ENCODE peak calls at places on chromosomes 4 and X, in five cellular contexts. K, C, U, Y and L are unnamed samples.

GRCh38 chr4:185656467-185656890 is 121.2 kb upstream of the PDLIM3 start:
- DNase-seq in Y (peak; percentile 74), C (peak; percentile 61), K (peak; percentile 18), U (no peak), L (no peak)

GRCh38 chr4:98540803-98541202 is 117.6 kb downstream of the TSPAN5 start:
- DNase-seq in U (no peak), C (no peak), Y (no peak), K (no peak), L (no peak)

GRCh38 chrX:140343226-140343873 is 161.5 kb downstream of the SOX3 start:
- DNase-seq in K (peak; percentile 1), C (no peak), U (no peak), Y (no peak), L (no peak)

GRCh38 chr4:41359836-41360213 is 103.1 kb downstream of the UCHL1 start:
- DNase-seq in U (no peak), Y (no peak), K (no peak), C (no peak), L (no peak)

GRCh38 chr4:73596001-73596400 is 24.2 kb downstream of the RASSF6 start:
- DNase-seq in U (no peak), C (no peak), K (no peak), Y (no peak), L (no peak)

GRCh38 chr4:169238445-169238844 is 32.3 kb downstream of the SH3RF1 start:
- DNase-seq in K (peak; percentile 47), Y (no peak), C (peak; percentile 67), U (no peak), L (no peak)

GRCh38 chrX:39984191-39984956 is 113.4 kb downstream of the BCOR start:
- DNase-seq in K (peak; percentile 48), Y (no peak), C (no peak), U (no peak), L (no peak)

GRCh38 chr4:17366496-17366895 is 145.4 kb downstream of the QDPR start:
- DNase-seq in K (no peak), Y (no peak), C (no peak), U (no peak), L (no peak)

GRCh38 chrX:11953615-11954014 is 184.7 kb upstream of the FRMPD4 start:
- DNase-seq in K (peak; percentile 86), U (no peak), Y (no peak), C (no peak), L (no peak)

GRCh38 chr4:162972661-162973202 is 194.0 kb downstream of the NAF1 start:
- DNase-seq in Y (no peak), U (no peak), K (no peak), C (no peak), L (no peak)

GRCh38 chr4:182155806-182156205 is 87.4 kb upstream of the TENM3 start:
- DNase-seq in K (peak; percentile 44), U (no peak), C (no peak), Y (no peak), L (no peak)

GRCh38 chrX:9440116-9440844 is 24.6 kb upstream of the TBL1X start:
- DNase-seq in C (no peak), U (no peak), K (no peak), Y (no peak), L (no peak)

GRCh38 chr4:42149004-42149403 is 3.5 kb downstream of the BEND4 start:
- DNase-seq in C (no peak), K (no peak), Y (no peak), U (no peak), L (no peak)

GRCh38 chrX:103585421-103586313 is at the start of gene TCEAL4:
- DNase-seq in C (peak; percentile 36), Y (peak; percentile 84), K (no peak), U (peak; percentile 37), L (peak; percentile 84)

GRCh38 chr4:85986266-85986665 is 373.6 kb downstream of the MAPK10 start:
- DNase-seq in C (no peak), K (peak; percentile 29), Y (no peak), U (no peak), L (no peak)

GRCh38 chrX:113833096-113833495 is 750.8 kb upstream of the HTR2C start:
- DNase-seq in Y (no peak), C (no peak), U (no peak), K (no peak), L (no peak)

DNA sequence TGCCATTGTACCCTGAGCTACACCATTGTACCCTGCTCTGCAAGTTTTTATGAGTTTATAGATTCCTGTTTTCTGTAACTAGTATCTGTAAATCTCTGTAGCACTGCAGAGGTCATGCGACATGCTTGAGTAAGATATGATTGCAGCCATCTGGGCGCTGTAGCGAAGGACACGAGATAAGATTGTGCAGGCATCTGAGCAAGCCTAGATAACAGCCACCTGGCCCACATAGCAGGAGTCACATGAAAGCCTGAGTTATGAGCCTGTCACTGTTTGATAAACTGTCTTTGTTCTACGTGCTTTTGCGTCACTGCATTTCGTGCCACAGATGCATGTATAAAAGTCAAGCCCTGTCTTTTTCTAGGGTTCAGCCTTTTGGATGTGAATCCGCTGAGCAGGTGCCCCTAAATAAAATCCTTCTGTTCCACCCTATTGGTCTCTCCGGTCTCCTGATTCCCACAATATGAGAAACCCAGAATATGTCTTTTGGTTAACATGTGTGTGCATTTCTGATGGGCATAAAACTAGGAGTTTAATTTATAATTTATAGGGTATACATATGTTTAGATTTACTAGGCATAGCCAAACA is 327.6 kb upstream of the MAOA start:
- DNase-seq in K (no peak), U (no peak), Y (no peak), C (no peak), L (peak; percentile 12)
- H3K9me3 ChIP-seq in K (peaks cover 12% of the 10 kb centered on the region), U (no peaks in the 10 kb centered on the region), Y (no peaks in the 10 kb centered on the region), C (no peaks in the 10 kb centered on the region), L (no peaks in the 10 kb centered on the region)

GRCh38 chr4:138935-139334 is 14.6 kb downstream of the ZNF718 start:
- DNase-seq in Y (no peak), C (no peak), U (no peak), K (no peak), L (no peak)

GRCh38 chr4:139691-140090 is 15.4 kb downstream of the ZNF718 start:
- DNase-seq in K (no peak), Y (no peak), C (no peak), U (no peak), L (no peak)
- H3K9me3 ChIP-seq in K (peaks cover 46% of the 10 kb centered on the region), Y (peaks cover 64% of the 10 kb centered on the region), C (peaks cover 4% of the 10 kb centered on the region), U (no peaks in the 10 kb centered on the region), L (no peaks in the 10 kb centered on the region)

DNA sequence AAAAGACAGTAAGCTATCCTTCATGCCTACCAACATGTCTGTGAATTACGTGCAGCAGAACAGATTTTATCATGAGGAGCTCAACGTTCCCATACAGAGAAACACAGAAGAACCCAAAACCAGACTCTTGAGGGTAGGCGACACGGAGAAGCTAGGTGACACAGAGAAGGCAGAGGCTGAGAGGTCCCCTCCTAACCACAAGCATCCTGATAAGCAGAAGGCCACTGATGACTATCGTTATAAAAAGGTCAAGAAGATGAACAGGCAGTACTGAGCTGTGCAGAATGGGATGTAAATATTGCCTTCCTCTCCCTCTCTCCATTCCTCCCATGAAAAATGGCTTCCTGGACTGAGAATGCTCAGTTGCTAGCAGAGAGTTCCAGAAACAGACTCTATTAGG is 350.2 kb upstream of the BOD1L1 start:
- DNase-seq in U (no peak), K (peak; percentile 5), Y (no peak), C (no peak), L (no peak)
- H3K9me3 ChIP-seq in U (no peaks in the 10 kb centered on the region), K (no peaks in the 10 kb centered on the region), Y (no peaks in the 10 kb centered on the region), C (no peaks in the 10 kb centered on the region), L (no peaks in the 10 kb centered on the region)

GRCh38 chr4:18934197-18934596 is 912.6 kb upstream of the LCORL start:
- DNase-seq in K (no peak), C (no peak), Y (no peak), U (peak; percentile 53), L (no peak)

GRCh38 chr4:18937746-18938145 is 916.2 kb upstream of the LCORL start:
- DNase-seq in C (no peak), Y (no peak), K (no peak), U (no peak), L (no peak)

GRCh38 chr4:18935956-18936355 is 914.4 kb upstream of the LCORL start:
- DNase-seq in Y (no peak), K (no peak), U (no peak), C (no peak), L (no peak)

GRCh38 chr4:18938343-18939109 is 917.0 kb upstream of the LCORL start:
- DNase-seq in Y (no peak), K (no peak), U (no peak), C (no peak), L (no peak)

GRCh38 chr4:18937080-18937479 is 915.5 kb upstream of the LCORL start:
- DNase-seq in U (no peak), C (no peak), K (no peak), Y (no peak), L (no peak)
- H3K9me3 ChIP-seq in U (no peaks in the 10 kb centered on the region), C (no peaks in the 10 kb centered on the region), K (no peaks in the 10 kb centered on the region), Y (no peaks in the 10 kb centered on the region), L (no peaks in the 10 kb centered on the region)

GRCh38 chr4:472881-473574 is 25.9 kb downstream of the ZNF721 start:
- DNase-seq in C (peak; percentile 47), K (peak; percentile 0), U (no peak), Y (no peak), L (no peak)
- H3K9me3 ChIP-seq in C (no peaks in the 10 kb centered on the region), K (peaks cover 22% of the 10 kb centered on the region), U (peaks cover 3% of the 10 kb centered on the region), Y (peaks cover 18% of the 10 kb centered on the region), L (no peaks in the 10 kb centered on the region)

DNA sequence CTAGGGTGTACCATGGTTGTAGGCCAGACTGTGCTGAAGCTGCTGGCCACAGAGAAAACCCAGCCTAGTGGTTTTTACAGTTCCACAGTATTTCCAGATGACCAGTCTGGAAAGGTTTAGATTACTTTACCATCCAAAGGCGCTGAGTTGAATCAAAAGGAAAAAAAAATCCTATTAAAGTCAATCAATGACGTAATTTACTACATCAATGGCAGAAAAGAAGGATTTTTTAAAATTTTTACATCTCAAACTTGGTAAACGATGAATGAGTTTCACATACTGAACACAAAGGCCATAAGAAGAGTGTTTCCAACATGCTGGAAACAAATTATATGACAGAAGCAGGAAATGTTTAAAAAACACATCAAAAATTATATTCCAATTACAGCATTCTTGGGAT is 130.6 kb upstream of the ETNPPL start:
- DNase-seq in C (no peak), K (no peak), U (no peak), Y (no peak), L (no peak)
- H3K9me3 ChIP-seq in C (no peaks in the 10 kb centered on the region), K (no peaks in the 10 kb centered on the region), U (no peaks in the 10 kb centered on the region), Y (no peaks in the 10 kb centered on the region), L (no peaks in the 10 kb centered on the region)

DNA sequence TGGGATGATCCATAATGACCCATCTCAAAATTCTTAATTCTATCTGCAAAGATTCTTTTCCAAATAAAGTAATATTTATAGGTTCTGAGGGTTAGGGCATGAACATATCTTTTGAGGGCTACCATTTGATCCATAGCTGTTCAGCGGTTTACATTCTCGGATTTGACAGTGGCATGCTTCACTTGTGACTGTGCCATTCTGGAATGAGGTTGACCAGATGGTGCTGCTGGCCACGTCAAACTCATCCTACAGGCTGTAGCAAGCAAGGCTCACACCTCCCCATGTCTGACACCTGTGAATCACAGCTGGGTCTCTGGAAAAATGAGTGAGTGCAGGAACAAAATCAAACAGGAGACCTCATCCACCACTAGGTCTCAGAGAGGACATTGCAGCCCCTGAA is 280.5 kb downstream of the DHRSX start:
- DNase-seq in C (no peak), U (no peak), Y (no peak), K (no peak), L (no peak)
- H3K9me3 ChIP-seq in C (no peaks in the 10 kb centered on the region), U (no peaks in the 10 kb centered on the region), Y (peaks cover 21% of the 10 kb centered on the region), K (peaks cover 37% of the 10 kb centered on the region), L (no peaks in the 10 kb centered on the region)

GRCh38 chrX:14124562-14124961 is 94.9 kb upstream of the GEMIN8 start:
- DNase-seq in Y (no peak), K (no peak), C (no peak), U (no peak), L (no peak)
- H3K9me3 ChIP-seq in Y (no peaks in the 10 kb centered on the region), K (no peaks in the 10 kb centered on the region), C (no peaks in the 10 kb centered on the region), U (no peaks in the 10 kb centered on the region), L (no peaks in the 10 kb centered on the region)

GRCh38 chrX:49249071-49249470 is 13.8 kb downstream of the CCDC22 start:
- DNase-seq in Y (no peak), K (no peak), C (no peak), U (no peak), L (no peak)
- H3K9me3 ChIP-seq in Y (no peaks in the 10 kb centered on the region), K (no peaks in the 10 kb centered on the region), C (no peaks in the 10 kb centered on the region), U (no peaks in the 10 kb centered on the region), L (no peaks in the 10 kb centered on the region)